ENCODE peak calls at places on chromosome 17, in seven cellular contexts. One of them, this sample, is unnamed. For H3K4me1, the result is how much of the 10 kb centered on the place peaks cover.

GRCh38 chr17:78781339-78782304 is at the start of gene CYTH1:
- DNase-seq in aorta: peak
- DNase-seq in ovary: no peak
- DNase-seq in cardiac muscle cell: peak
- DNase-seq in lung: peak
- DNase-seq in mesenchymal stem cell: peak
- DNase-seq in CD8-positive, alpha-beta memory T cell: no peak
- DNase-seq in this sample: peak

GRCh38 chr17:81200695-81201580 is 21.8 kb downstream of the CEP131 start:
- DNase-seq in aorta: no peak
- DNase-seq in ovary: no peak
- DNase-seq in cardiac muscle cell: peak
- DNase-seq in lung: peak
- DNase-seq in mesenchymal stem cell: peak
- DNase-seq in CD8-positive, alpha-beta memory T cell: no peak
- DNase-seq in this sample: no peak

GRCh38 chr17:40596261-40596919 is 31.1 kb upstream of the CCR7 start:
- DNase-seq in aorta: no peak
- DNase-seq in ovary: no peak
- DNase-seq in cardiac muscle cell: no peak
- DNase-seq in lung: no peak
- DNase-seq in mesenchymal stem cell: no peak
- DNase-seq in CD8-positive, alpha-beta memory T cell: no peak
- DNase-seq in this sample: no peak

GRCh38 chr17:39224778-39225307 is 902 bp downstream of the STAC2 start:
- DNase-seq in aorta: no peak
- DNase-seq in ovary: no peak
- DNase-seq in cardiac muscle cell: no peak
- DNase-seq in lung: no peak
- DNase-seq in mesenchymal stem cell: no peak
- DNase-seq in CD8-positive, alpha-beta memory T cell: no peak
- DNase-seq in this sample: no peak

GRCh38 chr17:16428098-16428882 is 12.9 kb downstream of the TRPV2 start:
- DNase-seq in aorta: no peak
- DNase-seq in ovary: no peak
- DNase-seq in cardiac muscle cell: peak
- DNase-seq in lung: peak
- DNase-seq in mesenchymal stem cell: peak
- DNase-seq in CD8-positive, alpha-beta memory T cell: no peak
- DNase-seq in this sample: no peak

GRCh38 chr17:1908699-1909309 is 79.0 kb downstream of the RPA1 start:
- DNase-seq in aorta: no peak
- DNase-seq in ovary: peak
- DNase-seq in cardiac muscle cell: peak
- DNase-seq in lung: peak
- DNase-seq in mesenchymal stem cell: peak
- DNase-seq in CD8-positive, alpha-beta memory T cell: no peak
- DNase-seq in this sample: peak

GRCh38 chr17:9360610-9361571 is 214.7 kb downstream of the STX8 start:
- DNase-seq in aorta: peak
- DNase-seq in ovary: peak
- DNase-seq in cardiac muscle cell: peak
- DNase-seq in lung: peak
- DNase-seq in mesenchymal stem cell: peak
- DNase-seq in CD8-positive, alpha-beta memory T cell: no peak
- DNase-seq in this sample: peak

GRCh38 chr17:69404398-69404797 is 10.1 kb upstream of the MAP2K6 start:
- DNase-seq in aorta: no peak
- DNase-seq in ovary: no peak
- DNase-seq in cardiac muscle cell: no peak
- DNase-seq in lung: no peak
- DNase-seq in mesenchymal stem cell: no peak
- DNase-seq in CD8-positive, alpha-beta memory T cell: no peak
- DNase-seq in this sample: no peak

GRCh38 chr17:76468634-76469010 is 1.2 kb downstream of the AANAT start:
- DNase-seq in aorta: no peak
- DNase-seq in ovary: no peak
- DNase-seq in cardiac muscle cell: no peak
- DNase-seq in lung: no peak
- DNase-seq in mesenchymal stem cell: no peak
- DNase-seq in CD8-positive, alpha-beta memory T cell: no peak
- DNase-seq in this sample: no peak

GRCh38 chr17:16468428-16468992 is 23.5 kb downstream of the LRRC75A start:
- DNase-seq in aorta: no peak
- DNase-seq in ovary: no peak
- DNase-seq in cardiac muscle cell: no peak
- DNase-seq in lung: no peak
- DNase-seq in mesenchymal stem cell: no peak
- DNase-seq in CD8-positive, alpha-beta memory T cell: no peak
- DNase-seq in this sample: no peak

GRCh38 chr17:57903961-57904360 is 51.3 kb downstream of the CUEDC1 start:
- DNase-seq in aorta: no peak
- DNase-seq in ovary: no peak
- DNase-seq in cardiac muscle cell: no peak
- DNase-seq in lung: no peak
- DNase-seq in mesenchymal stem cell: no peak
- DNase-seq in CD8-positive, alpha-beta memory T cell: no peak
- DNase-seq in this sample: no peak

GRCh38 chr17:57902117-57902799 is 52.4 kb upstream of the MRPS23 start:
- DNase-seq in aorta: no peak
- DNase-seq in ovary: no peak
- DNase-seq in cardiac muscle cell: no peak
- DNase-seq in lung: no peak
- DNase-seq in mesenchymal stem cell: peak
- DNase-seq in CD8-positive, alpha-beta memory T cell: no peak
- DNase-seq in this sample: no peak

GRCh38 chr17:57900991-57901743 is 51.3 kb upstream of the MRPS23 start:
- DNase-seq in aorta: no peak
- DNase-seq in ovary: no peak
- DNase-seq in cardiac muscle cell: no peak
- DNase-seq in lung: peak
- DNase-seq in mesenchymal stem cell: no peak
- DNase-seq in CD8-positive, alpha-beta memory T cell: no peak
- DNase-seq in this sample: no peak

GRCh38 chr17:57905875-57906455 is 49.2 kb downstream of the CUEDC1 start:
- DNase-seq in aorta: no peak
- DNase-seq in ovary: no peak
- DNase-seq in cardiac muscle cell: no peak
- DNase-seq in lung: no peak
- DNase-seq in mesenchymal stem cell: no peak
- DNase-seq in CD8-positive, alpha-beta memory T cell: no peak
- DNase-seq in this sample: no peak

GRCh38 chr17:57902800-57903759 is 52.1 kb downstream of the CUEDC1 start:
- DNase-seq in aorta: peak
- DNase-seq in ovary: peak
- DNase-seq in cardiac muscle cell: no peak
- DNase-seq in lung: peak
- DNase-seq in mesenchymal stem cell: peak
- DNase-seq in CD8-positive, alpha-beta memory T cell: no peak
- DNase-seq in this sample: peak
- H3K4me1 ChIP-seq in aorta: under half
- H3K4me1 ChIP-seq in ovary: under half
- H3K4me1 ChIP-seq in cardiac muscle cell: under half
- H3K4me1 ChIP-seq in lung: under half
- H3K4me1 ChIP-seq in mesenchymal stem cell: half or more
- H3K4me1 ChIP-seq in CD8-positive, alpha-beta memory T cell: under half
- H3K4me1 ChIP-seq in this sample: under half

GRCh38 chr17:79803421-79803996 is 6.6 kb upstream of the CBX8 start:
- DNase-seq in aorta: no peak
- DNase-seq in ovary: no peak
- DNase-seq in cardiac muscle cell: no peak
- DNase-seq in lung: no peak
- DNase-seq in mesenchymal stem cell: no peak
- DNase-seq in CD8-positive, alpha-beta memory T cell: no peak
- DNase-seq in this sample: no peak
- H3K4me1 ChIP-seq in aorta: under half
- H3K4me1 ChIP-seq in ovary: under half
- H3K4me1 ChIP-seq in cardiac muscle cell: under half
- H3K4me1 ChIP-seq in lung: under half
- H3K4me1 ChIP-seq in mesenchymal stem cell: under half
- H3K4me1 ChIP-seq in CD8-positive, alpha-beta memory T cell: half or more
- H3K4me1 ChIP-seq in this sample: under half

GRCh38 chr17:17900615-17901520 is 64.1 kb upstream of the SREBF1 start:
- DNase-seq in aorta: peak
- DNase-seq in ovary: peak
- DNase-seq in cardiac muscle cell: no peak
- DNase-seq in lung: peak
- DNase-seq in mesenchymal stem cell: peak
- DNase-seq in CD8-positive, alpha-beta memory T cell: no peak
- DNase-seq in this sample: peak
- H3K4me1 ChIP-seq in aorta: under half
- H3K4me1 ChIP-seq in ovary: under half
- H3K4me1 ChIP-seq in cardiac muscle cell: under half
- H3K4me1 ChIP-seq in lung: under half
- H3K4me1 ChIP-seq in mesenchymal stem cell: under half
- H3K4me1 ChIP-seq in CD8-positive, alpha-beta memory T cell: under half
- H3K4me1 ChIP-seq in this sample: under half

GRCh38 chr17:72562628-72563188 is 441.9 kb downstream of the SOX9 start:
- DNase-seq in aorta: no peak
- DNase-seq in ovary: no peak
- DNase-seq in cardiac muscle cell: no peak
- DNase-seq in lung: no peak
- DNase-seq in mesenchymal stem cell: no peak
- DNase-seq in CD8-positive, alpha-beta memory T cell: no peak
- DNase-seq in this sample: no peak

GRCh38 chr17:72565758-72566157 is 444.9 kb downstream of the SOX9 start:
- DNase-seq in aorta: no peak
- DNase-seq in ovary: no peak
- DNase-seq in cardiac muscle cell: no peak
- DNase-seq in lung: no peak
- DNase-seq in mesenchymal stem cell: no peak
- DNase-seq in CD8-positive, alpha-beta memory T cell: no peak
- DNase-seq in this sample: no peak

GRCh38 chr17:72563952-72564351 is 443.1 kb downstream of the SOX9 start:
- DNase-seq in aorta: no peak
- DNase-seq in ovary: no peak
- DNase-seq in cardiac muscle cell: no peak
- DNase-seq in lung: no peak
- DNase-seq in mesenchymal stem cell: no peak
- DNase-seq in CD8-positive, alpha-beta memory T cell: no peak
- DNase-seq in this sample: no peak

GRCh38 chr17:72566671-72567484 is 446.1 kb downstream of the SOX9 start:
- DNase-seq in aorta: peak
- DNase-seq in ovary: no peak
- DNase-seq in cardiac muscle cell: no peak
- DNase-seq in lung: no peak
- DNase-seq in mesenchymal stem cell: no peak
- DNase-seq in CD8-positive, alpha-beta memory T cell: no peak
- DNase-seq in this sample: no peak

DNA sequence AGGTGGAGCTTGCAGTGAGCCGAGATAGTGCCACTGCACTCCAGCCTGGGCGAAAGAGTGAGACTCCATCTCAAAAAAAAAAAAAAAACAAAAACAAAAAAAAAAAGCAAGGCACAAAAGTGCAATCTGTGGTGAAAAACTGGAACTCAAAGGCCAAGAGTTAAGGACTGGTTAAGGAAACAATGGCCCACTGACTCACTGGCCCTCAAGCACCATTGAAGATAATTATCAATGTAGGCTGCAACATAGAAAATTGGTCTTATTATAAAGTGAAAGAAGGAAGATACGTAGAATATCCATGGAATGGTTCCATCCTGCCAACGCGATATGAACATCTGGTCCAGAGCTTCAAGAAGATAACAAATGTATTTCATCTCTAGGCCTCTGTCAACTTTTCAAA is 444.2 kb downstream of the SOX9 start:
- DNase-seq in aorta: no peak
- DNase-seq in ovary: no peak
- DNase-seq in cardiac muscle cell: no peak
- DNase-seq in lung: no peak
- DNase-seq in mesenchymal stem cell: no peak
- DNase-seq in CD8-positive, alpha-beta memory T cell: no peak
- DNase-seq in this sample: no peak
- H3K4me1 ChIP-seq in aorta: under half
- H3K4me1 ChIP-seq in ovary: under half
- H3K4me1 ChIP-seq in cardiac muscle cell: under half
- H3K4me1 ChIP-seq in lung: under half
- H3K4me1 ChIP-seq in mesenchymal stem cell: under half
- H3K4me1 ChIP-seq in CD8-positive, alpha-beta memory T cell: under half
- H3K4me1 ChIP-seq in this sample: under half

GRCh38 chr17:29590979-29591736 is 1.7 kb upstream of the GIT1 start:
- DNase-seq in aorta: peak
- DNase-seq in ovary: no peak
- DNase-seq in cardiac muscle cell: peak
- DNase-seq in lung: no peak
- DNase-seq in mesenchymal stem cell: peak
- DNase-seq in CD8-positive, alpha-beta memory T cell: no peak
- DNase-seq in this sample: peak
- H3K4me1 ChIP-seq in aorta: under half
- H3K4me1 ChIP-seq in ovary: under half
- H3K4me1 ChIP-seq in cardiac muscle cell: under half
- H3K4me1 ChIP-seq in lung: under half
- H3K4me1 ChIP-seq in mesenchymal stem cell: half or more
- H3K4me1 ChIP-seq in CD8-positive, alpha-beta memory T cell: half or more
- H3K4me1 ChIP-seq in this sample: half or more

GRCh38 chr17:30176845-30177244 is 58.7 kb downstream of the SLC6A4 start:
- DNase-seq in aorta: no peak
- DNase-seq in ovary: no peak
- DNase-seq in cardiac muscle cell: no peak
- DNase-seq in lung: no peak
- DNase-seq in mesenchymal stem cell: no peak
- DNase-seq in CD8-positive, alpha-beta memory T cell: no peak
- DNase-seq in this sample: no peak
- H3K4me1 ChIP-seq in aorta: under half
- H3K4me1 ChIP-seq in ovary: under half
- H3K4me1 ChIP-seq in cardiac muscle cell: under half
- H3K4me1 ChIP-seq in lung: under half
- H3K4me1 ChIP-seq in mesenchymal stem cell: under half
- H3K4me1 ChIP-seq in CD8-positive, alpha-beta memory T cell: under half
- H3K4me1 ChIP-seq in this sample: under half